ENCODE peak calls at places on chromosomes 2 and 18, in nine cellular contexts. A is spleen; G is GM23248; S is CD8-positive, alpha-beta memory T cell; X is CD4-positive, CD25-positive, alpha-beta regulatory T cell; J is mammary epithelial cell; R is cardiac muscle cell; W is NT2/D1; U is effector memory CD4-positive, alpha-beta T cell. D is an unnamed sample.
A peak's percentile ranks its signal among the peaks of the same experiment; 100 is the strongest.

GRCh38 chr2:33541243-33541642 is 57.9 kb downstream of the FAM98A start:
- DNase-seq in U (no peak), J (no peak), A (no peak), G (no peak), X (no peak), R (no peak), S (no peak), W (no peak), D (no peak)

GRCh38 chr18:62131305-62131909 is 55.4 kb downstream of the PIGN start:
- DNase-seq in U (peak; percentile 5), S (peak; percentile 10), G (peak; percentile 71), A (no peak), R (peak; percentile 75), J (peak; percentile 29), W (peak; percentile 22), X (peak; percentile 66), D (peak; percentile 23)

GRCh38 chr2:8631465-8632005 is 50.3 kb upstream of the ID2 start:
- DNase-seq in X (no peak), G (no peak), R (no peak), U (no peak), J (no peak), W (no peak), S (no peak), A (peak; percentile 65), D (no peak)

GRCh38 chr2:62660582-62661262 is 44.8 kb upstream of the EHBP1 start:
- DNase-seq in A (no peak), W (no peak), G (peak; percentile 88), X (no peak), J (peak; percentile 86), U (no peak), S (no peak), R (no peak), D (no peak)

GRCh38 chr2:20652673-20653575 is 2.0 kb upstream of the HS1BP3 start:
- DNase-seq in X (no peak), G (no peak), R (no peak), A (peak; percentile 78), J (no peak), S (no peak), U (no peak), W (no peak), D (no peak)

GRCh38 chr2:46984642-46985476 is 69.3 kb upstream of the MCFD2 start:
- DNase-seq in S (no peak), X (no peak), U (peak; percentile 18), A (peak; percentile 72), W (no peak), J (peak; percentile 92), G (peak; percentile 98), R (no peak), D (peak; percentile 92)

GRCh38 chr18:74951165-74951760 is 257.7 kb downstream of the PTGR3 start:
- DNase-seq in J (peak; percentile 87), R (no peak), X (peak; percentile 38), U (peak; percentile 6), A (no peak), S (no peak), W (no peak), G (peak; percentile 80), D (peak; percentile 75)

GRCh38 chr2:118747066-118747465 is 100.4 kb downstream of the EN1 start:
- DNase-seq in W (no peak), X (no peak), S (no peak), R (no peak), J (peak; percentile 89), U (no peak), A (no peak), G (no peak), D (no peak)

GRCh38 chr2:210655229-210655628 is 98.8 kb downstream of the CPS1 start:
- DNase-seq in J (no peak), R (no peak), A (no peak), X (no peak), U (no peak), W (no peak), G (no peak), S (no peak), D (no peak)

GRCh38 chr2:127087780-127088495 is 19.0 kb downstream of the BIN1 start:
- DNase-seq in S (no peak), X (no peak), W (no peak), A (no peak), R (no peak), G (no peak), U (no peak), J (no peak), D (no peak)

GRCh38 chr2:28751956-28752607 is 452 bp downstream of the PPP1CB start:
- DNase-seq in U (no peak), J (peak; percentile 12), A (peak; percentile 95), G (peak; percentile 62), R (peak; percentile 43), X (peak; percentile 43), S (peak; percentile 14), W (peak; percentile 58), D (peak; percentile 23)

GRCh38 chr2:10267551-10268465 is 34.9 kb upstream of the HPCAL1 start:
- DNase-seq in A (peak; percentile 74), S (no peak), W (no peak), J (no peak), U (no peak), R (no peak), X (no peak), G (no peak), D (no peak)

GRCh38 chr2:98308532-98308931 is 37.7 kb upstream of the CNGA3 start:
- DNase-seq in U (no peak), G (no peak), W (no peak), R (no peak), S (no peak), X (no peak), A (no peak), J (no peak), D (no peak)

GRCh38 chr2:16203069-16203468 is 262.7 kb downstream of the MYCN start:
- DNase-seq in U (no peak), W (no peak), S (no peak), J (no peak), G (no peak), R (no peak), A (peak; percentile 32), X (no peak), D (no peak)

GRCh38 chr2:206028101-206028500 is 57.9 kb downstream of the INO80D start:
- DNase-seq in G (no peak), R (no peak), J (no peak), S (no peak), U (no peak), W (no peak), A (no peak), X (no peak), D (no peak)

GRCh38 chr2:32479993-32480392 is 123.2 kb downstream of the BIRC6 start:
- DNase-seq in R (no peak), A (no peak), J (no peak), U (no peak), X (no peak), G (no peak), W (no peak), S (no peak), D (no peak)
- H3K36me3 ChIP-seq in R (peaks cover 55% of the 10 kb centered on the region), A (peaks cover 87% of the 10 kb centered on the region), J (peaks cover 21% of the 10 kb centered on the region), U (peaks cover 53% of the 10 kb centered on the region), X (peaks cover 82% of the 10 kb centered on the region), G (peaks cover 56% of the 10 kb centered on the region), W (peaks cover 46% of the 10 kb centered on the region), S (peaks cover 28% of the 10 kb centered on the region), D (peaks cover 41% of the 10 kb centered on the region)

GRCh38 chr2:189770590-189771322 is 8.2 kb upstream of the OSGEPL1 start:
- DNase-seq in U (no peak), S (no peak), A (no peak), R (peak; percentile 25), W (no peak), J (no peak), G (no peak), X (no peak), D (no peak)

DNA sequence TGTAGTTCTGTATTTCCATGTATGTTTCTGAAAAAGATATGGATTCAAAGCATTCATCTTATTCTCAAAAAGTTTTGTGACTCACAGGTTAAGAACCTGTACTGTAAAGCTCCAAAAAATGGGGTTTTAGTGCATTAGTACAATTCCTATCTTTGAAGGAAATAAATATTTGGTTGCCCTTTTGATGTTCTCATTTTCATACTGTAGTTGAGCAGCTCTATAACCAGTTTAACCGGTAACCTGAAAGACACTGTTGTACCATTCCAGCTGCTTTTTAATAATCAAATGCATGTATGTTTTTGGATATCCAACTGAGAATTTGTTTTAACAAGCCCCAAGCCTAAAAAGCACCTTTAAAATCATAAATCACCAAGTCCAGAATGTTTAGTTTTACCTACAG is 9.6 kb upstream of the OSGEPL1 start:
- DNase-seq in X (no peak), W (no peak), S (no peak), U (no peak), J (no peak), G (no peak), R (no peak), A (no peak), D (no peak)
- H3K36me3 ChIP-seq in X (peaks cover 72% of the 10 kb centered on the region), W (peaks cover 73% of the 10 kb centered on the region), S (peaks cover 42% of the 10 kb centered on the region), U (peaks cover 52% of the 10 kb centered on the region), J (peaks cover 45% of the 10 kb centered on the region), G (peaks cover 85% of the 10 kb centered on the region), R (peaks cover 44% of the 10 kb centered on the region), A (peaks cover 78% of the 10 kb centered on the region), D (peaks cover 86% of the 10 kb centered on the region)

DNA sequence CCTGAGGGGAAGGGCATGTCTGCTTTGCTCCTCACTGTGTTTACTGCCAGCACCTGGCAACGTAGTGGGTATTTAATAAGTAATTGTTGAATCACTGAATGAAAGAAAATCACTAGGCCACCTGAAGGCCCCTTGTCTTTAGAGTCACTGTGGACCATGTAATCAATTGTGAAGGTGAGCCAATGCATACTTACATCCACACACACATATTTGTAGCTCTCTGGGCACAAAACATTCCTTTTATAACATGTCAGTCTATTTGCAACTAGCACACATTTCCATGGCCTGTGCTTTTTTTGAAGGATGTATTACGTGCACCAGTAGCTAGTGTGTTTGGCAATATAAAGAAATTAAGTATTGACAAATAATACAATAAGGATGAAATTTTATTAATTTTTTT is 11.2 kb downstream of the ATP8B1 start:
- DNase-seq in J (no peak), G (peak; percentile 16), S (no peak), A (no peak), U (no peak), W (no peak), R (no peak), X (no peak), D (no peak)
- H3K36me3 ChIP-seq in J (no peaks in the 10 kb centered on the region), G (no peaks in the 10 kb centered on the region), S (no peaks in the 10 kb centered on the region), A (no peaks in the 10 kb centered on the region), U (no peaks in the 10 kb centered on the region), W (no peaks in the 10 kb centered on the region), R (no peaks in the 10 kb centered on the region), X (no peaks in the 10 kb centered on the region), D (peaks cover 34% of the 10 kb centered on the region)

GRCh38 chr2:27221166-27221565 is 4.0 kb downstream of the CAD start:
- DNase-seq in R (no peak), S (no peak), W (no peak), G (no peak), U (no peak), A (no peak), J (peak; percentile 29), X (no peak), D (no peak)

GRCh38 chr2:27217173-27218121 is at the start of gene CAD:
- DNase-seq in U (peak; percentile 75), S (peak; percentile 83), J (peak; percentile 76), W (peak; percentile 81), R (peak; percentile 93), G (peak; percentile 97), X (peak; percentile 79), A (peak; percentile 97), D (peak; percentile 90)

GRCh38 chr2:27220091-27220490 is 2.9 kb downstream of the CAD start:
- DNase-seq in W (no peak), X (no peak), U (no peak), R (no peak), J (no peak), A (no peak), G (no peak), S (no peak), D (no peak)

GRCh38 chr2:27216416-27217137 is 592 bp upstream of the CAD start:
- DNase-seq in W (no peak), J (no peak), S (no peak), A (peak; percentile 56), U (no peak), X (no peak), G (no peak), R (no peak), D (no peak)

GRCh38 chr2:27218614-27219013 is 1.4 kb downstream of the CAD start:
- DNase-seq in R (no peak), A (no peak), S (no peak), W (no peak), G (no peak), X (no peak), U (no peak), J (no peak), D (no peak)
- H3K36me3 ChIP-seq in R (peaks cover 8% of the 10 kb centered on the region), A (peaks cover 35% of the 10 kb centered on the region), S (peaks cover 24% of the 10 kb centered on the region), W (peaks cover 82% of the 10 kb centered on the region), G (peaks cover 10% of the 10 kb centered on the region), X (peaks cover 24% of the 10 kb centered on the region), U (peaks cover 14% of the 10 kb centered on the region), J (peaks cover 20% of the 10 kb centered on the region), D (peaks cover 76% of the 10 kb centered on the region)